ENCODE peak calls at places on chromosomes 13 and 19, in eight cellular contexts. Q, W, R, M, H, J, G and C are unnamed samples.

GRCh38 chr13:98664047-98664446 is 87.1 kb upstream of the STK24 start:
- DNase-seq in Q (no peak), R (peak), G (peak), M (no peak), J (peak), W (no peak), H (no peak), C (no peak)

GRCh38 chr13:39016789-39017188 is 21.1 kb downstream of the PROSER1 start:
- DNase-seq in H (no peak), R (peak), G (no peak), W (no peak), M (no peak), J (no peak), Q (peak), C (peak)

GRCh38 chr13:67574320-67575233 is 344.4 kb upstream of the PCDH9 start:
- DNase-seq in J (no peak), G (no peak), R (no peak), H (no peak), Q (no peak), W (no peak), M (no peak), C (no peak)

GRCh38 chr13:101144808-101145419 is 271.4 kb downstream of the NALCN start:
- DNase-seq in M (no peak), W (peak), Q (peak), H (no peak), G (no peak), R (peak), J (no peak), C (peak)

GRCh38 chr19:37227996-37228395 is 10.0 kb downstream of the ZNF383 start:
- DNase-seq in W (no peak), H (no peak), Q (no peak), R (no peak), J (no peak), G (no peak), M (no peak), C (no peak)

GRCh38 chr13:50485979-50486935 is 357.2 kb downstream of the DLEU7 start:
- DNase-seq in Q (peak), R (no peak), M (no peak), W (no peak), G (no peak), J (no peak), H (no peak), C (no peak)

GRCh38 chr13:75480691-75481175 is 1.2 kb downstream of the TBC1D4 start:
- DNase-seq in R (peak), J (no peak), Q (peak), G (no peak), H (peak), W (no peak), M (peak), C (peak)

GRCh38 chr13:111926501-111927180 is 140.3 kb upstream of the SOX1 start:
- DNase-seq in W (no peak), H (no peak), J (no peak), G (no peak), R (no peak), Q (no peak), M (peak), C (no peak)

GRCh38 chr13:106525865-106526264 is 9.6 kb downstream of the EFNB2 start:
- DNase-seq in W (no peak), Q (no peak), M (no peak), G (no peak), J (no peak), R (no peak), H (no peak), C (no peak)

GRCh38 chr19:52638601-52639000 is 446 bp upstream of the ZNF83 start:
- DNase-seq in W (no peak), G (no peak), R (peak), H (peak), J (no peak), Q (peak), M (no peak), C (no peak)